ENCODE peak calls at places on chromosomes 5 and 9, in seven cellular contexts. L is mesenchymal stem cell, U is mesendoderm, J is H9, S is neuronal stem cell, O is IMR-90, N is H1. C is an unnamed sample.

GRCh38 chr5:44538831-44539539 is 149.8 kb upstream of the FGF10 start:
- DNase-seq in N (no peak), S (no peak), L (no peak), O (no peak), U (no peak), J (no peak), C (no peak)

GRCh38 chr5:139064613-139065012 is 133.6 kb downstream of the SIL1 start:
- DNase-seq in O (no peak), U (no peak), N (no peak), L (no peak), J (no peak), S (no peak), C (no peak)

GRCh38 chr5:180591249-180591887 is at the start of gene SCGB3A1:
- DNase-seq in U (no peak), J (no peak), L (no peak), N (no peak), O (no peak), S (no peak), C (no peak)

GRCh38 chr9:93651521-93651950 is 75.2 kb downstream of the PHF2 start:
- DNase-seq in O (no peak), N (no peak), S (no peak), U (no peak), J (no peak), L (no peak), C (no peak)

GRCh38 chr9:88387733-88388202 is 476 bp upstream of the SPIN1 start:
- DNase-seq in L (peak; percentile 75), O (peak; percentile 52), N (no peak), J (no peak), U (peak; percentile 81), S (no peak), C (peak; percentile 71)

GRCh38 chr9:4211022-4211421 is 88.8 kb downstream of the GLIS3 start:
- DNase-seq in J (no peak), O (no peak), L (no peak), S (no peak), U (no peak), N (no peak), C (no peak)

GRCh38 chr9:125601986-125602385 is 105.0 kb downstream of the MAPKAP1 start:
- DNase-seq in O (no peak), N (no peak), U (peak; percentile 43), S (no peak), J (no peak), L (no peak), C (no peak)

GRCh38 chr9:99954108-99954507 is 47.7 kb downstream of the STX17 start:
- DNase-seq in J (no peak), O (no peak), L (no peak), U (no peak), N (no peak), S (no peak), C (no peak)

GRCh38 chr9:6383551-6384225 is 29.3 kb upstream of the UHRF2 start:
- DNase-seq in L (peak; percentile 25), N (no peak), U (no peak), O (peak; percentile 78), S (no peak), J (no peak), C (peak; percentile 20)

GRCh38 chr9:127904518-127904887 is 5.1 kb upstream of the ST6GALNAC6 start:
- DNase-seq in N (no peak), S (no peak), L (no peak), J (peak; percentile 66), U (peak; percentile 43), O (no peak), C (no peak)

GRCh38 chr5:9596256-9596655 is 33.9 kb downstream of the TAS2R1 start:
- DNase-seq in U (no peak), S (no peak), J (no peak), N (no peak), L (no peak), O (no peak), C (no peak)

GRCh38 chr5:100623719-100624118 is 88.5 kb downstream of the FAM174A start:
- DNase-seq in O (peak; percentile 25), J (no peak), S (no peak), N (no peak), L (peak; percentile 42), U (peak; percentile 14), C (no peak)

GRCh38 chr5:10352404-10353240 is 873 bp upstream of the MARCHF6 start:
- DNase-seq in N (no peak), L (peak; percentile 67), U (peak; percentile 75), S (no peak), J (no peak), O (peak; percentile 52), C (peak; percentile 53)

GRCh38 chr5:97071101-97071500 is 71.3 kb downstream of the LIX1 start:
- DNase-seq in J (no peak), S (no peak), O (peak; percentile 93), U (no peak), N (no peak), L (peak; percentile 38), C (no peak)

GRCh38 chr9:126114409-126114760 is 212.2 kb upstream of the MVB12B start:
- DNase-seq in U (no peak), L (no peak), N (no peak), S (no peak), J (peak; percentile 8), O (no peak), C (no peak)

GRCh38 chr5:76990899-76991475 is 38.1 kb downstream of the CRHBP start:
- DNase-seq in N (no peak), S (no peak), J (no peak), O (no peak), U (no peak), L (no peak), C (no peak)

GRCh38 chr5:118596255-118596654 is 392.1 kb downstream of the DTWD2 start:
- DNase-seq in J (no peak), S (no peak), O (no peak), U (no peak), L (no peak), N (no peak), C (no peak)

GRCh38 chr9:3980771-3981170 is 319.1 kb downstream of the GLIS3 start:
- DNase-seq in O (peak; percentile 66), J (no peak), S (peak; percentile 43), N (no peak), U (no peak), L (peak; percentile 33), C (no peak)

GRCh38 chr5:135195267-135195603 is 161.2 kb upstream of the PITX1 start:
- DNase-seq in S (no peak), N (no peak), U (no peak), O (no peak), L (no peak), J (no peak), C (no peak)

GRCh38 chr9:4921449-4921848 is 63.6 kb upstream of the JAK2 start:
- DNase-seq in S (no peak), O (no peak), L (no peak), J (no peak), N (no peak), U (no peak), C (no peak)

GRCh38 chr5:170296036-170296934 is 1.3 kb downstream of the LCP2 start:
- DNase-seq in L (no peak), U (no peak), S (no peak), O (no peak), N (no peak), J (no peak), C (no peak)

GRCh38 chr5:59036274-59036961 is 453.5 kb downstream of the RAB3C start:
- DNase-seq in U (no peak), L (peak; percentile 95), O (peak; percentile 99), J (no peak), S (no peak), N (no peak), C (peak; percentile 79)

GRCh38 chr9:89223398-89223977 is 44.9 kb upstream of the SHC3 start:
- DNase-seq in U (no peak), O (no peak), L (no peak), N (no peak), J (no peak), S (no peak), C (no peak)

GRCh38 chr9:87333802-87334201 is 163.9 kb upstream of the DAPK1 start:
- DNase-seq in U (no peak), S (no peak), O (no peak), L (no peak), J (no peak), N (no peak), C (peak; percentile 74)

GRCh38 chr5:181053760-181054122 is 13.7 kb downstream of the BTNL9 start:
- DNase-seq in O (no peak), S (no peak), U (peak; percentile 19), N (no peak), J (peak; percentile 53), L (no peak), C (no peak)

GRCh38 chr5:113283558-113283957 is 151.2 kb downstream of the TSSK1B start:
- DNase-seq in N (no peak), S (no peak), L (no peak), O (no peak), U (no peak), J (no peak), C (no peak)

DNA sequence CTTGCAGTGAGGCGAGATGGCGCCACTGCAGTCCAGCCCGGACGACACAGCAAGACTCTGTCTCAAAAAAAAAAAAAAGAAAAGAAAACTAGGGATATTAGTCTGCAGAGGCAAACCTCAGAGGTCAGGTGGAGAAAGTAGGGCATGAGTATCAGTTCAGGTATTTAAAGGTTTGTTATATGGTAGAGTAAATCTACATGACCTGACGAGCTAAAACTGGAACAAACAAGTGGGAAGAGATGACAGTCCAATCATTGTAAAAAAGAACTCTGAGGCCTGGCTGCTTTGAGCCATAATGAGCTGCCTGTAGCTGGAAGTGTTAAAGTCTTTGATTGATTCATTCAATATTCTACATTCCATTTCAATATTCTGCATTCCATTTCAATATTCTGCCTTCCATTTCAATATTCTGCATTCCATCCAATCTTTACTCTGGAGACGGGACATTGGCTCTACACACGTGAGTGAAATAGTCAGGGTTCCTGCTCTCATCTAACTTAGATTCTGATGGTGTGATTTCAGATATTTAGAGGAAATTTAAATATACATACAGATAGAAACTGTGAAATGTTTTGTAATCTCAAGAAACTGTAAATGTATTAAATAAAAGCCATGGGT is 28.9 kb upstream of the GRAMD2B start:
- DNase-seq in J (no peak), N (no peak), S (no peak), O (no peak), U (no peak), L (no peak), C (no peak)
- H4K8ac ChIP-seq in J (no peak overlapping the region), N (no peak overlapping the region), S (no peak overlapping the region), O (no peak overlapping the region), U (no peak overlapping the region), L (no peak overlapping the region), C (no peak overlapping the region)

GRCh38 chr5:54514841-54515432 is 2.6 kb upstream of the SNX18 start:
- DNase-seq in S (no peak), N (no peak), L (peak; percentile 52), J (no peak), O (peak; percentile 81), U (no peak), C (no peak)
- H3K4ac ChIP-seq in S (no peak overlapping the region), N (no peak overlapping the region), L (no peak overlapping the region), J (no peak overlapping the region), O (peak overlapping the region; percentile 90), U (no peak overlapping the region), C (no peak overlapping the region)

GRCh38 chr9:120925535-120926396 is 830 bp downstream of the TRAF1 start:
- DNase-seq in J (no peak), L (peak; percentile 96), U (no peak), O (peak; percentile 99), S (no peak), N (no peak), C (peak; percentile 46)
- H3K9ac ChIP-seq in J (no peak overlapping the region), L (peak overlapping the region; percentile 66), U (no peak overlapping the region), O (peak overlapping the region; percentile 38), S (no peak overlapping the region), N (no peak overlapping the region), C (no peak overlapping the region)

DNA sequence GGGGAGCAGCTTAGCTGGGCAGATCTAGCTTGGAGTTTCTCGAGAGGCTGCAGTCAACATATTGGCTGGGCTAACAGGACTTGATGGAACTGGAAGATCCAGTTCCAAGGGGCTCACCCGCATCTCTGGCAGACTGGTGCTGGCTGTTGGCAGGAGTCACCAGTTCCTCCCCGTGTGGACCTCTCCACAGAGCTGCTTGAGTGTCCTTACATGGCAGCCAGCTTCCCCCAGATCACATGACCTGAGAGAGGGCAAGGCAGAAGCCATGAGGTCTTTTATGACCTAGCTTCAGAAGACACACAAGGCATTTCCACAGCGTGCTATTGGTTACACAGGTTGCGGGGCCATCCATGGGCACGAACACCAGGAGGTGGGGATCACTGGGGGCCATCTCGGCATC is 26.4 kb upstream of the RXRA start:
- DNase-seq in S (no peak), L (no peak), N (no peak), J (no peak), U (no peak), O (no peak), C (peak; percentile 79)
- H4K8ac ChIP-seq in S (no peak overlapping the region), L (no peak overlapping the region), N (no peak overlapping the region), J (no peak overlapping the region), U (no peak overlapping the region), O (no peak overlapping the region), C (no peak overlapping the region)